ENCODE peak calls at places on chromosomes 6 and 20, in six cellular contexts. O is heart right ventricle, F is A549, D is thoracic aorta, S is endodermal cell, B is IMR-90. J is an unnamed sample.

GRCh38 chr6:164048840-164049239 is 634.3 kb downstream of the QKI start:
- DNase-seq in O (no peak), F (no peak), D (no peak), S (no peak), B (no peak), J (no peak)

GRCh38 chr6:36701401-36701991 is 3.9 kb downstream of the RAB44 start:
- DNase-seq in O (no peak), D (no peak), S (peak), B (no peak), F (no peak), J (no peak)

GRCh38 chr6:4969609-4970285 is 34.1 kb downstream of the RPP40 start:
- DNase-seq in D (no peak), F (no peak), B (no peak), O (no peak), S (no peak), J (no peak)

GRCh38 chr6:101853226-101853625 is 459.7 kb downstream of the GRIK2 start:
- DNase-seq in B (peak), O (no peak), F (no peak), D (no peak), S (no peak), J (no peak)

GRCh38 chr6:83474309-83474708 is 38.0 kb upstream of the PRSS35 start:
- DNase-seq in O (no peak), D (no peak), B (peak), F (no peak), S (peak), J (no peak)

GRCh38 chr20:38894091-38894847 is 31.9 kb upstream of the FAM83D start:
- DNase-seq in B (no peak), O (no peak), S (no peak), F (peak), D (no peak), J (no peak)

GRCh38 chr20:43925215-43925614 is 10.6 kb downstream of the TOX2 start:
- DNase-seq in O (no peak), S (no peak), F (no peak), D (no peak), B (no peak), J (no peak)

GRCh38 chr6:100593522-100593921 is 128.8 kb upstream of the SIM1 start:
- DNase-seq in B (no peak), S (no peak), F (no peak), O (no peak), D (no peak), J (no peak)

GRCh38 chr6:101502818-101503217 is 109.3 kb downstream of the GRIK2 start:
- DNase-seq in O (no peak), D (no peak), S (no peak), B (no peak), F (no peak), J (no peak)

GRCh38 chr6:83827050-83827449 is 26.1 kb upstream of the RIPPLY2 start:
- DNase-seq in S (no peak), D (no peak), F (no peak), O (no peak), B (no peak), J (no peak)

GRCh38 chr20:37661536-37661935 is 32.3 kb upstream of the CTNNBL1 start:
- DNase-seq in B (no peak), F (no peak), D (no peak), S (no peak), O (no peak), J (no peak)

GRCh38 chr6:22884441-22884840 is 315.1 kb downstream of the HDGFL1 start:
- DNase-seq in D (no peak), O (no peak), S (no peak), F (no peak), B (no peak), J (no peak)

GRCh38 chr20:57620274-57620990 is at the start of gene ZBP1:
- DNase-seq in D (no peak), B (no peak), O (no peak), F (no peak), S (no peak), J (no peak)

DNA sequence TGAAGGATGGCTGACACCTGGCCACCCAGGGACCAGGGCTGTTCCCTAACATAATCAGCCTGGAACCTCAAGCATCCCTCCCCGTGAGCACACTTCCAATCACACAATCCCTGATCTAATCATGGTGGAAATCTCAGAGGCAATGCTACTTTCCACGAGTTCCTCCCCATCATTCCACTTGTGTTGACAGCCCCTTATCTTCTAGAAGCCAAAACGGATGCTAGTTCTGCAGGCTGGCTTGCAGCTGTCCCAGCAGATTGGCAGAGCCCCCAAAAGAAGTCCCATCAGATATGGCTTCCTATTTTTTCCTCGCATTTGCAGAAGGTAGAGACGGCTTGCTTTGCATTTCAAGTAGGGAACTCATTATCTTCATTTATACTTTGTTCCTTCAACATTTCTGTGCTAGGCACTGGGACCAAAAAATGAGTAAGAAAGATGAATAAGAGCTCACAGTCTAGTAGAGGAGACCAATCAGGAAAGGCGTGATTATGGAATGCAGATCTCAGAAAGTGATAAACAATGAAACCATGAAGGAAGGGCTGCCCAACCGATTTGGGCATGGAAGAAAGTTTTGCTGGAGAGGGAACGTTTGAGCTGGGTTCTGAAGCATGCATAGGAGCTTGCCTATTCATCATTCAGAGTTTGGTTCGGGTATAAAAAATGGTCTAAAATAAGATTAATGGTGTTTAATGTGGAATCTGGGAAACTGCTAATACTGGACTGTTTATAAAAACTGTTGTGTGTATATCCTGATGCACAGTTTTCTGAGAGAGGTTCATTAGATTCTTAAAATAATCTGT is 44.6 kb upstream of the TBC1D7 start:
- DNase-seq in B (no peak), S (no peak), O (no peak), D (no peak), F (no peak), J (no peak)
- H3K27ac ChIP-seq in B (no peak), S (no peak), O (peak), D (no peak), F (no peak), J (no peak)

GRCh38 chr20:19026121-19026878 is 186.1 kb upstream of the SLC24A3 start:
- DNase-seq in F (no peak), D (no peak), O (peak), S (peak), B (no peak), J (no peak)

GRCh38 chr20:19026901-19027644 is 185.4 kb upstream of the SLC24A3 start:
- DNase-seq in D (no peak), S (peak), B (no peak), O (no peak), F (no peak), J (no peak)

GRCh38 chr20:19024296-19025035 is 188.0 kb upstream of the SLC24A3 start:
- DNase-seq in B (no peak), D (no peak), S (peak), O (no peak), F (no peak), J (no peak)

GRCh38 chr20:19027971-19028370 is 184.5 kb upstream of the SLC24A3 start:
- DNase-seq in F (no peak), B (no peak), D (no peak), O (no peak), S (peak), J (no peak)

DNA sequence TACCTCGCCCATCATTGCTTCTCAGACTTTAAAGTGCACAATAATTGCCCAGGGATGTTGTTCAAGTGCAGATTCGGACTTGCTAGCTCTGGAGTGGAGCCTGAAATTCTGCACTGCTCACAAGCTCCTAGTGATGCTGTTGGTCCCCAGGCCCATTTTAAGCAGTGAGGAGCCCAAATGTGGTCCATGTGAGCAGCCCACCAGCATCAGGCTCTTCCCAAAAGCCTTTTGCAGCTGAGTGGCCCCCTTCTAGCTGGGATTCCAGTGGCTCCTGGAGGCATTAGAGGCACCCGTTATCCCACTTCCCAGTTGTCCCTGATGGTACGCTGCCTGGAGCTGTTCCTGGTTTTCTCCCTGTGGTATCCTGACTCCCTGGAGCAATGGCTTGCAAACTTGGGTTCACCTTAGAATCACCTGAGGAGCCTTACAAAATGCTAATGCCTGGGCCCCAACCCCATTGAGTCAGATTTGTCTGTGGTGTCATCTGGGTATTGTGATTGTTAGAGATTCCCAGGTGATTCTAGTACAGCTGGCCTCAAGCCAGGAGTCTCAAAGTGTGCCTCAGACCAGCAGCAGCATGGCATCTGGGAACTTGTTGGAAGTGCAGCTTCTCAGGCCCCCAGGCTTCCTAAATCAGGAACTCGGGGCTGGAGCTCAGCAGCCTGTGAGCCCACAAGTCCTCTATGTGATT is 186.9 kb upstream of the SLC24A3 start:
- DNase-seq in D (no peak), S (peak), B (no peak), F (no peak), O (no peak), J (no peak)
- H3K27ac ChIP-seq in D (peak), S (no peak), B (no peak), F (no peak), O (peak), J (no peak)

GRCh38 chr6:13407368-13407708 is 79.0 kb upstream of the TBC1D7 start:
- DNase-seq in O (no peak), S (no peak), B (no peak), D (no peak), F (no peak), J (no peak)

GRCh38 chr6:13406051-13406477 is 77.7 kb upstream of the TBC1D7 start:
- DNase-seq in O (no peak), B (no peak), D (no peak), S (no peak), F (no peak), J (no peak)

GRCh38 chr6:13407709-13408695 is 79.4 kb downstream of the GFOD1 start:
- DNase-seq in D (no peak), B (peak), F (peak), O (no peak), S (no peak), J (no peak)

GRCh38 chr6:13404892-13405254 is 76.5 kb upstream of the TBC1D7 start:
- DNase-seq in F (no peak), S (no peak), B (no peak), O (no peak), D (no peak), J (no peak)

DNA sequence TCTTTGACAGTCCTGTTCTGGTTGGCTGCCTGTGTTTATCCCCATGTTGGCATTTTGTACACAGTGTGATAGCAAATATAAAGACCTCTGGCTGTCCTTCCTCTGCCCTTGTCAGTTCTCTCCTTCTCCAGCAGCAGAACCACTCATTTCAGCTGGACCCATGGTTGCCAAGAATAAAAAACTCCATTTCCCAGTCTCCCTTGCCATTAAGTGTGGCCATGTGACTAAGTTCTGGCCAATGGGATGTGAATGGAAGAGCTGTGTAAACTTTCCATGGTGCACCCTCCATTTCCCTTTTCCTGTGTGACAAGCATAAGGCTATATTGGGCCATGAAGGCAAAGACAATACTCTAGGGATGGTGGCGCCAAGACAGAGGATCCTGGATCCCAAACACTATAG is 78.4 kb upstream of the TBC1D7 start:
- DNase-seq in S (no peak), B (no peak), O (no peak), D (no peak), F (peak), J (no peak)
- H3K27ac ChIP-seq in S (no peak), B (no peak), O (peak), D (no peak), F (peak), J (peak)

DNA sequence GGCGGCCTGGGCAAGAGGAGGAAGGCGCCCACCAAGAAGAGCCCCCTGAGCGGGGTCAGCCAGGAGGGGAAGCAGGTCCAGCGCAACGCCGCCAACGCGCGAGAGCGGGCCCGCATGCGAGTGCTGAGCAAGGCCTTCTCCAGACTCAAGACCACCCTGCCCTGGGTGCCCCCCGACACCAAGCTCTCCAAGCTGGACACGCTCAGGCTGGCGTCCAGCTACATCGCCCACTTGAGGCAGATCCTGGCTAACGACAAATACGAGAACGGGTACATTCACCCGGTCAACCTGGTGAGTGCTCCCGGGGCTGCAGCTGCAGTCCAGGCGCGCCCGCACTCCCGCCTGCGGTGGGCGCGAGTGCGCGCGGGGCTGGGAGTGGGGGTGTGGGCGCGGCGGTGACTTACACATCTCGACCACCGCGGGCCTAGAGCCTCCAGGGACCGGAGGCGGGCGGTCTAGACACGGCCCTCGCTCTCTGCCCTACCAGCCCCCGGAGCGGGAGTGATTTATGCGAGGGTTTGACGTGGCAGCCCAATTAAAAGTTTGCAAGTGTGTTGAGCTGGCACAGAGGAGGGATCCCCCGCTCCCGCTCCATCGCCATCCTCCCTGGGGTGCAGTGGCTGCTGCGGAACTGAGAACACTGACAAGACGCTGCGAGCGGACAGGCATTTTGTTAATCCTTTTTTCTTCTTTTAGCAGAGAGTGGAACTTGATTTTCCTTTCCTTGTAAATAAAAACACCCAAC is 816 bp downstream of the TCF21 start:
- DNase-seq in D (no peak), O (peak), F (no peak), B (peak), S (peak), J (no peak)
- H3K27ac ChIP-seq in D (peak), O (peak), F (no peak), B (peak), S (no peak), J (no peak)

DNA sequence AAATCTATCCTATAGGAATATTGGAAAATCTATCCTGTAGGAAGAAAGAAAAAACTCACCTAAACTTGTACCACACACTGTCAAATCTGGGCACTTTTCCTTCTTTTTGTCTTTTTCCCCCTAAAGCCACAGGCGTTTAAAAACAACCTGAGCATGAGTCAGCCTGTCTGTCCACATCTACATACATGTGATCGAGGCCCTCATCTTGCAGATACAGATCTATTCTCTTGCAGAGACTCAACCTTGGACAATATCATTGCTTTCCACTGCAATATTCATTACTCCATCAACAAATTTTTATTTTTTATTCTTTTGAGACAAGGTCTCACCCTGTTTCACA is 95.9 kb upstream of the IYD start:
- DNase-seq in B (no peak), D (no peak), S (no peak), O (no peak), F (no peak), J (no peak)
- H3K27ac ChIP-seq in B (no peak), D (no peak), S (peak), O (no peak), F (no peak), J (no peak)

DNA sequence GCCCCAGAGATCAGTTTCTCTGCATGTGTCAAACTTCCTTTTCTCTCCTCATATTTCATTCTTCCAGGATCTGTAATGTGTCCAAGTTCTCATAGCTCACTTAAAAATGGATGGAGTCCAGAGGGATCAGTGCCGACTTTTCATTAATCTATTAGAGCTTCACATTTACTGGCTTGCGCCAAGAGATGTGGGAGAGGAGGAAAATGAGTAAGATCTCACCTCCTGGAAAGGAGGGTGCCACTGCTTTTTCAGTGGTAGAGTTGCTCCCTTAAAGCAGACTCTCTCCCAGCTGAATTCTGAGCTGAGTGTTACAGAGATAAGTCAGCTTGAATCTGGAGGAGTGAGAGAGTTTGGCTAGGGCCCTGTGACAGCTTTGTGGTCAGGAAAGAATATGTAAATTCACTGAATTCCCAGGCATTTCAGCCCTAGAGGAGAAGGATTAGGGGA is 175.9 kb downstream of the SOX4 start:
- DNase-seq in O (no peak), F (no peak), D (no peak), B (peak), S (peak), J (no peak)
- H3K27ac ChIP-seq in O (no peak), F (peak), D (peak), B (peak), S (peak), J (peak)

GRCh38 chr20:62759981-62760431 is 36.3 kb upstream of the MRGBP start:
- DNase-seq in B (no peak), O (no peak), F (no peak), D (no peak), S (no peak), J (no peak)

GRCh38 chr20:62762376-62762775 is 33.9 kb upstream of the MRGBP start:
- DNase-seq in O (no peak), B (no peak), S (no peak), F (no peak), D (no peak), J (no peak)

GRCh38 chr20:62761058-62761758 is 35.1 kb upstream of the MRGBP start:
- DNase-seq in S (no peak), O (no peak), B (no peak), D (no peak), F (no peak), J (peak)

GRCh38 chr20:62761759-62762131 is 34.5 kb upstream of the MRGBP start:
- DNase-seq in S (no peak), B (no peak), D (no peak), F (no peak), O (no peak), J (no peak)

GRCh38 chr20:62760536-62761057 is 35.7 kb upstream of the MRGBP start:
- DNase-seq in B (no peak), O (no peak), D (no peak), S (no peak), F (no peak), J (no peak)
- H3K27ac ChIP-seq in B (no peak), O (no peak), D (no peak), S (peak), F (no peak), J (peak)

DNA sequence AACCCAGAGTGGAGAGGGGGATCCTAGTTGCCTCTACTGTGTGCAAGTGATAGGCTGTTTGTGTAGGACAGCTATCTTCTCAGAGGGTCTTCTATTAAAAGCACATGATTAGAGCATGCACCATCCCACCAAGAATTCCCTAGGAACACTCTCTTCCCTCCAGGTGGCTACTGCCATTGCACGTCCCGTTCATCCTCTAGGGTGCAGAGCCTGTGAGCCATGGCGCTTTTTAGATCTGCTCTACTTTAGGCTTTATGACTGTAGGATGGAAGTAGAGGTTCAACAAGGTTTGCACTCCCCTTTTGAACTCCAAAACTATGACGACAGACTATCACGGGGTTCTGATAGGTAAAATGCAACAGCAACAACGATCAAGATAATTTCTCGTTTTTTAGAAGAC is 90.5 kb upstream of the SAMD5 start:
- DNase-seq in S (no peak), O (no peak), F (no peak), D (no peak), B (no peak), J (no peak)
- H3K27ac ChIP-seq in S (no peak), O (no peak), F (no peak), D (no peak), B (no peak), J (no peak)

GRCh38 chr20:49268600-49269365 is 9.1 kb downstream of the ZNFX1 start:
- DNase-seq in S (no peak), F (no peak), D (no peak), O (no peak), B (peak), J (no peak)
- H3K27ac ChIP-seq in S (no peak), F (no peak), D (no peak), O (no peak), B (no peak), J (no peak)

GRCh38 chr20:54149765-54150264 is 24.0 kb downstream of the CYP24A1 start:
- DNase-seq in B (no peak), D (no peak), O (no peak), F (peak), S (no peak), J (no peak)
- H3K27ac ChIP-seq in B (no peak), D (no peak), O (no peak), F (peak), S (no peak), J (no peak)

J was measured in breast epithelium.